ENCODE peak calls at places on chromosomes 4 and X, in seven cellular contexts. G is Peyer's patch; P is K562; O is left lung; A is CD8-positive, alpha-beta T cell; S is stomach; Y is lower lobe of right lung. I is an unnamed sample.
A peak's percentile ranks its signal among the peaks of the same experiment; 100 is the strongest.

GRCh38 chr4:148289740-148290139 is 152.5 kb downstream of the NR3C2 start:
- DNase-seq in G (no peak), P (no peak), O (no peak), A (no peak), S (no peak), Y (no peak), I (no peak)

GRCh38 chr4:768995-769394 is 56.9 kb downstream of the CPLX1 start:
- DNase-seq in G (no peak), P (no peak), O (peak; percentile 55), A (no peak), S (no peak), Y (peak; percentile 38), I (no peak)

GRCh38 chr4:15476396-15476795 is 6.7 kb downstream of the CC2D2A start:
- DNase-seq in G (no peak), P (no peak), O (no peak), A (no peak), S (no peak), Y (no peak), I (no peak)

GRCh38 chr4:74838746-74839370 is 44.5 kb upstream of the BTC start:
- DNase-seq in G (no peak), P (no peak), O (no peak), A (no peak), S (no peak), Y (no peak), I (no peak)

GRCh38 chrX:51905711-51906110 is 12.3 kb downstream of the MAGED1 start:
- DNase-seq in G (no peak), P (no peak), O (no peak), A (no peak), S (no peak), Y (no peak), I (no peak)

GRCh38 chrX:133783273-133783672 is 202.1 kb downstream of the GPC3 start:
- DNase-seq in G (no peak), P (no peak), O (no peak), A (no peak), S (no peak), Y (no peak), I (no peak)

GRCh38 chr4:184252136-184253071 is 34.7 kb upstream of the ENPP6 start:
- DNase-seq in G (no peak), P (no peak), O (peak; percentile 48), A (no peak), S (no peak), Y (no peak), I (no peak)

GRCh38 chr4:76882630-76883029 is 15.3 kb downstream of the SOWAHB start:
- DNase-seq in G (no peak), P (no peak), O (no peak), A (no peak), S (no peak), Y (no peak), I (no peak)

GRCh38 chr4:1414831-1415680 is 8.8 kb upstream of the NKX1-1 start:
- DNase-seq in G (no peak), P (peak; percentile 84), O (peak; percentile 67), A (no peak), S (peak; percentile 21), Y (peak; percentile 32), I (peak; percentile 29)

GRCh38 chr4:3514221-3514780 is 17.9 kb downstream of the LRPAP1 start:
- DNase-seq in G (no peak), P (no peak), O (peak; percentile 64), A (no peak), S (no peak), Y (peak; percentile 39), I (no peak)

GRCh38 chr4:137705171-137705783 is 173.0 kb upstream of the PCDH18 start:
- DNase-seq in G (no peak), P (no peak), O (no peak), A (no peak), S (no peak), Y (no peak), I (no peak)

GRCh38 chr4:54852602-54853001 is 194.8 kb downstream of the KIT start:
- DNase-seq in G (no peak), P (peak; percentile 11), O (no peak), A (no peak), S (no peak), Y (no peak), I (no peak)

GRCh38 chr4:39526810-39527295 is 386 bp downstream of the UGDH start:
- DNase-seq in G (no peak), P (no peak), O (no peak), A (peak; percentile 2), S (no peak), Y (no peak), I (no peak)

GRCh38 chr4:27248829-27249228 is 388.2 kb downstream of the STIM2 start:
- DNase-seq in G (no peak), P (no peak), O (no peak), A (no peak), S (no peak), Y (no peak), I (no peak)

GRCh38 chr4:162645381-162645780 is 481.6 kb upstream of the FSTL5 start:
- DNase-seq in G (no peak), P (no peak), O (no peak), A (no peak), S (no peak), Y (no peak), I (no peak)

DNA sequence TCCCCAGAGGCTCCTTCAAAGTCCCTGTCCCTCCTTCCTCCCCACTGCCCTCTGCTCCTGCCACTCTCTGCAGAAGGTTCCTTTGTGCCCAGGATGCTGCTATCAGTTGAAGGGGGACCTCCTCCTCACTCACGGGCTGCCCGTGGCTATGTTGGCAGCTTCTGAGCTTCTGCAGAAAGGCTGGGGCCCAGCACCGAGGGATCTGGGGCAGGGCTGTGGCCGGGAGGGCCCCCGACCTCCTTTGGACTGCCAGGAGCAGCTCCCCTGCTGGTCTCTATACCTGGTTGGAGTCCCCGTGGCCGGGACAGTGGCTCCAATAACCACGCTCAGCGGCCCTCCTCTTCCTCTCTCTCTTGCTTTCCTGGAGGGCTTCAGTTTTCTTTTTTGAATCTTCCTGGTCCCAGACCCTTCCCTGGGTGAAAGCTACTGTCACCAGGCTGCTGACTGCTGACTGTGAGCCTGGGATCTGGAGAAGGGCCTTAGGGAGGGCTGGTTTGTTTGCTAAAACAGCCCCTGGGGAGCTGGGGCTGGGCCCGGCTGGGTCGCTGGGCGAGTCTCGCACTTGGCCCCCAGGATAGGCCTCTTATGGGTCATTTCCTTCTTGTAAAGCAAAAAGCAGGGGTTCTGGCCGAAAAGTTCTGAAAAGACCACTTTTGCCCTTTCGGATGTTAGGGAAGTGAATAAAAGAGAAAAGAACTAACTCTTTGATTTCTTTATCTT is 46.9 kb downstream of the SORCS2 start:
- DNase-seq in G (no peak), P (no peak), O (peak; percentile 47), A (no peak), S (no peak), Y (no peak), I (no peak)
- H3K27ac ChIP-seq in G (no peak overlapping the region), P (no peak overlapping the region), O (no peak overlapping the region), A (no peak overlapping the region), S (no peak overlapping the region), Y (no peak overlapping the region), I (no peak overlapping the region)

GRCh38 chr4:155954118-155954503 is 445 bp upstream of the CTSO start:
- DNase-seq in G (peak; percentile 48), P (no peak), O (peak; percentile 47), A (no peak), S (no peak), Y (peak; percentile 45), I (peak; percentile 20)
- H3K27ac ChIP-seq in G (peak overlapping the region; percentile 93), P (no peak overlapping the region), O (peak overlapping the region; percentile 98), A (peak overlapping the region; percentile 91), S (peak overlapping the region; percentile 100), Y (peak overlapping the region; percentile 99), I (peak overlapping the region; percentile 99)

DNA sequence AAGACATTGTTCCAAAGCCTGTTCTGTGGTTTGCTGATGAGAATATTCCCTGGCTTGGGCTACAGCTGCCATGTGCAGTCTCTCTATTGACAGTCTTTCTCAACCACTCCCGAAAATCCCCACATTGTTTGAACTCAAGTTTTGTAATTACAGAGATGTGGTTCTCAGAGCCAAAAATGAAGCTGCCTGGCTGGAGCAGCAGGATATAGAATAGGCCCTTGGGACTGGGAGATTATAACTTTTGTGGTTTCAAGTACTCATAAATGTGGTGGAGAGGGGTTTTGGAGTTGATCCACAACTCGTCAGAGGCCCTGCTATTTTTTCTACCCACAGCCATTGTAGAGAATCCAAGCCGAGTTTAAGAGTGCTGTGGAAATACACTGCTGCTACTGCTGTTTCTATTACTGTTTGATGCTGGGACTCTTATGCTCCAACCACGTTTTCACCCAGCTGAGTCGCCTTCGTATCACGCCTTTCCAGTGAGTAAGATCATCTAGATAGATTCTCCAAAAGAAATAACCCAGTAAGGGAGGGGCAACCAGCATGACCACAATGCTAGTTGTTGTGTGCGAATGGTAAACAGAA is 57.1 kb upstream of the ATXN3L start:
- DNase-seq in G (no peak), P (no peak), O (no peak), A (no peak), S (no peak), Y (no peak), I (no peak)
- H3K27ac ChIP-seq in G (no peak overlapping the region), P (no peak overlapping the region), O (no peak overlapping the region), A (no peak overlapping the region), S (peak overlapping the region; percentile 27), Y (peak overlapping the region; percentile 31), I (no peak overlapping the region)

GRCh38 chr4:2489081-2489805 is 20.3 kb downstream of the RNF4 start:
- DNase-seq in G (no peak), P (no peak), O (no peak), A (no peak), S (no peak), Y (no peak), I (no peak)
- H3K27ac ChIP-seq in G (no peak overlapping the region), P (peak overlapping the region; percentile 16), O (peak overlapping the region; percentile 53), A (no peak overlapping the region), S (peak overlapping the region; percentile 32), Y (no peak overlapping the region), I (no peak overlapping the region)

DNA sequence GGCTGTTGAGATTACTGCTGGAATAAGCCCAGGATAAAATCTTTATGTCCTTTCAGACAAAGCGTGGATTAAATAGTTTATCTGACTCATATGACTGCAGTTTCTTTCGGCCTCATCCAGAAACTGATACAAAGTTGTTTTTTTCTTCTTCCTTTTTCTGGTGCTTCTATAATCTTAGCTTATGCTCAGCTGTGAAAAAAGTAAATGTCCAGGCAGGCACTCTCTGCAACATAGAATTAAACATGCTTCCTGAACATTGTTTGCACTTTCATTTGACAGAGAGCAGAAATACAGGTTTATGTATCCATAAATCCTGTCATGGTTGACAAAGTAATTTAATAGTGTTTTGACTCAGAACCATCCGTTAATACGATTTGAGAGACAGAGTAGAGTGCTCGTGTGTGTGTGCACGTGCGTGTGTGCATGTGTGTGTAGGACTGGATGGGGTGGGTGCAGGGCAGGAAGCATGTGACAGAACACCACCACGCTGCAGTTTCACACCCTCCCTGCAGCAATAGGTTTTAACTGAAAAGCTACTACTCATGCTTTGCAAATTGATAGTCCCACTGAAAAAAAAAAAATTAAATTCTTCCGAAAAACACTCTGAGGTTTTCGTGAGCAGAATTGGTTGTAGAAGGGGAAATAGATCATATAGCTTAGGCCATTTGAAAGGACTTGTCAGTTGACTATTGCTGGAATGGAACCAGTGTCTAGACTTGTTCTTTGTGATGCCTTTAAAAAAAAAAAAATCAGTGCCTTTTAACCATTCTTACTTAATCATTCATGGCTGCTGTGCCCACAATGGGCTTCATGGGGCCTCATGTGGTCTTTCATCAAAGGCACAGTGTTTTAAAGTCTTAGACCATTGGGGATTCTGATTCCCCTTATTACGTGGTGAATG is 139.0 kb downstream of the AFF1 start:
- DNase-seq in G (no peak), P (no peak), O (no peak), A (peak; percentile 27), S (no peak), Y (peak; percentile 65), I (no peak)
- H3K27ac ChIP-seq in G (peak overlapping the region; percentile 70), P (no peak overlapping the region), O (peak overlapping the region; percentile 51), A (no peak overlapping the region), S (peak overlapping the region; percentile 53), Y (peak overlapping the region; percentile 27), I (no peak overlapping the region)

GRCh38 chr4:31085736-31086135 is 365.6 kb downstream of the PCDH7 start:
- DNase-seq in G (no peak), P (no peak), O (no peak), A (no peak), S (no peak), Y (no peak), I (no peak)
- H3K27ac ChIP-seq in G (no peak overlapping the region), P (no peak overlapping the region), O (no peak overlapping the region), A (no peak overlapping the region), S (peak overlapping the region; percentile 44), Y (no peak overlapping the region), I (no peak overlapping the region)

I was measured in right lobe of liver.